ENCODE peak calls at places on chromosomes 3 and 15, in five cellular contexts. M is A549, U is upper lobe of left lung, P is K562, V is HepG2. Z is an unnamed sample.

GRCh38 chr3:197462808-197463207 is 93.0 kb downstream of the BDH1 start:
- ATAC-seq in M (no peak), U (no peak), P (no peak), V (no peak), Z (no peak)

GRCh38 chr3:121626495-121626894 is 33.3 kb downstream of the FBXO40 start:
- ATAC-seq in M (no peak), U (no peak), P (no peak), V (no peak), Z (no peak)

GRCh38 chr3:159882784-159883779 is 105.6 kb upstream of the IL12A start:
- ATAC-seq in M (peak; percentile 55), U (peak; percentile 15), P (no peak), V (no peak), Z (no peak)

GRCh38 chr3:162719684-162720341 is 1223.2 kb downstream of the OTOL1 start:
- ATAC-seq in M (peak; percentile 98), U (no peak), P (no peak), V (no peak), Z (no peak)

GRCh38 chr3:46447535-46447934 is 17.2 kb downstream of the LTF start:
- ATAC-seq in M (no peak), U (no peak), P (no peak), V (no peak), Z (no peak)

GRCh38 chr15:57947781-57948180 is 117.7 kb downstream of the ALDH1A2 start:
- ATAC-seq in M (no peak), U (no peak), P (no peak), V (no peak), Z (no peak)

GRCh38 chr3:4845882-4846281 is 133.4 kb upstream of the BHLHE40 start:
- ATAC-seq in M (no peak), U (no peak), P (no peak), V (no peak), Z (no peak)

GRCh38 chr3:136728434-136728833 is 23.7 kb downstream of the STAG1 start:
- ATAC-seq in M (no peak), U (no peak), P (no peak), V (no peak), Z (no peak)

GRCh38 chr3:50250514-50250913 is 14.5 kb downstream of the GNAI2 start:
- ATAC-seq in M (no peak), U (no peak), P (no peak), V (no peak), Z (no peak)

GRCh38 chr3:72418856-72419255 is 429.4 kb downstream of the SHQ1 start:
- ATAC-seq in M (no peak), U (no peak), P (no peak), V (no peak), Z (no peak)

GRCh38 chr3:13932578-13933295 is 52.9 kb upstream of the WNT7A start:
- ATAC-seq in M (no peak), U (peak; percentile 54), P (peak; percentile 86), V (no peak), Z (no peak)

GRCh38 chr3:17625111-17625510 is 117.3 kb downstream of the TBC1D5 start:
- ATAC-seq in M (no peak), U (no peak), P (no peak), V (no peak), Z (no peak)

GRCh38 chr15:89116404-89116803 is 28.1 kb downstream of the ABHD2 start:
- ATAC-seq in M (no peak), U (no peak), P (no peak), V (no peak), Z (no peak)
- TF ChIP-seq POLR2A in M (no peak), U (no peak), P (no peak), V (no peak), Z (no peak)

DNA sequence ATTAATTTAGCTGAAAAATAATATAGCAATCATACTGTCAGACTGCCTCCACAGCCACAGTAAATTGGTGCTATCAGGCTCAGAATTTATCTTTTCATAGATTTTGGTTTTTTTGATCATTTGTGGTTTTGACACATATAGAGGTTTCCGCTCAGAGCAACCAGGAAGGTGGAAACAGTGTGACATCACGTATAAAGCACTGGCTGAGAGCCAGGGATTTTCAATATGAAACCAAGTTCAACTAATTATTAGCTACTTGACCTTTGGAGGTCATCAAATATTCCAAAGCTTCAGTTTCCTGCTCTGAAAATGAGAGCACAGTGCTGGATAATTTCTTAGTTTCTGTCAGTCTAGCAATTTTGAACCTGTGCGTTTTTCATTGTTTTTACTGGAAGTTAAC is 433.8 kb upstream of the SUCLG2 start:
- ATAC-seq in M (no peak), U (no peak), P (no peak), V (no peak), Z (no peak)
- H3K9me3 ChIP-seq in M (no peaks in the 10 kb centered on the region), U (no peaks in the 10 kb centered on the region), P (no peaks in the 10 kb centered on the region), V (no peaks in the 10 kb centered on the region), Z (no peaks in the 10 kb centered on the region)

DNA sequence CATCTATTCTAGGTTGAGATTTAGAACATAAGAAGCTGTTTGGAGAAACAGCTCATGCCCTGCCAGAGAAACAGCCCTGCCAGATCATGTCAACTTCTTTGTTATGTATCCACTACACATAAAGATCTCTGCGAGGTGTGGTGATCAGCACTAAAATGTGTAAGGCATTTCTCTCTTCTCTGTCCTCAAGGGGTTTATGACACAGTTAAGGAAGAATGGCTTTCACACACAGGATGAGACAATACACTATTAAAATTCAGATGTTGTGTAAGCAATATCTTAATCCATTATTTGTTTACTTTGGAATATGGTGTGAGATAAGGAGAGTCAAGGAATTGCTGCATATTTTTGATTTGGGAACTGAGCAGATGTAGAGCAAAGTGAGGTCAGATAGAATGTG is 434.6 kb upstream of the PDZRN3 start:
- ATAC-seq in M (no peak), U (no peak), P (no peak), V (no peak), Z (no peak)
- TF ChIP-seq EP300 in M (no peak), U (no peak), P (no peak), V (no peak), Z (no peak)

GRCh38 chr3:71102111-71103039 is 481.2 kb downstream of the FOXP1 start:
- ATAC-seq in M (peak; percentile 90), U (peak; percentile 87), P (no peak), V (no peak), Z (peak; percentile 81)
- TF ChIP-seq POLR2A in M (no peak), U (no peak), P (no peak), V (no peak), Z (no peak)

GRCh38 chr15:101035611-101036010 is 116.5 kb downstream of the LRRK1 start:
- ATAC-seq in M (no peak), U (no peak), P (no peak), V (no peak), Z (no peak)

GRCh38 chr15:101037090-101037830 is 118.1 kb downstream of the LRRK1 start:
- ATAC-seq in M (no peak), U (peak; percentile 23), P (no peak), V (no peak), Z (no peak)

GRCh38 chr15:101039461-101039860 is 120.3 kb downstream of the LRRK1 start:
- ATAC-seq in M (no peak), U (peak; percentile 75), P (no peak), V (no peak), Z (no peak)

GRCh38 chr15:101036189-101036588 is 117.0 kb downstream of the LRRK1 start:
- ATAC-seq in M (no peak), U (no peak), P (no peak), V (no peak), Z (no peak)

GRCh38 chr15:101038327-101039003 is 119.3 kb downstream of the LRRK1 start:
- ATAC-seq in M (no peak), U (no peak), P (no peak), V (no peak), Z (no peak)
- H3K9me3 ChIP-seq in M (peaks cover 27% of the 10 kb centered on the region), U (no peaks in the 10 kb centered on the region), P (no peaks in the 10 kb centered on the region), V (peaks cover 6% of the 10 kb centered on the region), Z (peaks cover 33% of the 10 kb centered on the region)

GRCh38 chr3:64684715-64685261 is 3.0 kb downstream of the ADAMTS9 start:
- ATAC-seq in M (no peak), U (peak; percentile 25), P (no peak), V (no peak), Z (peak; percentile 26)

GRCh38 chr3:64686446-64686908 is 1.3 kb downstream of the ADAMTS9 start:
- ATAC-seq in M (peak; percentile 47), U (peak; percentile 58), P (no peak), V (peak; percentile 70), Z (peak; percentile 1)

GRCh38 chr3:64685331-64685799 is 2.4 kb downstream of the ADAMTS9 start:
- ATAC-seq in M (no peak), U (peak; percentile 2), P (no peak), V (no peak), Z (peak; percentile 50)

GRCh38 chr3:64687381-64687780 is 419 bp downstream of the ADAMTS9 start:
- ATAC-seq in M (peak; percentile 5), U (peak; percentile 9), P (no peak), V (peak; percentile 9), Z (no peak)

GRCh38 chr3:64685800-64686445 is 1.9 kb downstream of the ADAMTS9 start:
- ATAC-seq in M (peak; percentile 72), U (peak; percentile 87), P (peak; percentile 82), V (peak; percentile 83), Z (peak; percentile 91)
- TF ChIP-seq EP300 in M (no peak), U (peak; percentile 35), P (no peak), V (no peak), Z (no peak)

Z was measured in gastroesophageal sphincter.